ENCODE peak calls at places on chromosome 5, in four cellular contexts. X is mesothelial cell of epicardium, D is fibroblast of the aortic adventitia, T is neural crest cell. Y is an unnamed sample.

GRCh38 chr5:66558562-66558961 is 37.6 kb upstream of the MAST4 start:
- DNase-seq in D (no peak), T (no peak), X (no peak), Y (no peak)

GRCh38 chr5:163407034-163407652 is 30.3 kb upstream of the CCNG1 start:
- DNase-seq in T (no peak), D (peak), X (no peak), Y (peak)

GRCh38 chr5:83022334-83022733 is 54.9 kb downstream of the TMEM167A start:
- DNase-seq in X (no peak), D (no peak), T (no peak), Y (no peak)

GRCh38 chr5:10567181-10567591 is 3.3 kb downstream of the ANKRD33B start:
- DNase-seq in X (no peak), T (no peak), D (no peak), Y (no peak)

GRCh38 chr5:74892921-74893320 is 26.7 kb upstream of the FAM169A start:
- DNase-seq in D (no peak), T (no peak), X (no peak), Y (no peak)

GRCh38 chr5:1429066-1429465 is 16.2 kb downstream of the SLC6A3 start:
- DNase-seq in D (no peak), X (no peak), T (no peak), Y (no peak)

GRCh38 chr5:123209163-123210013 is 120.3 kb downstream of the PRDM6 start:
- DNase-seq in T (no peak), X (no peak), D (peak), Y (peak)

GRCh38 chr5:83374547-83374946 is 97.0 kb upstream of the VCAN start:
- DNase-seq in T (no peak), X (no peak), D (peak), Y (peak)

GRCh38 chr5:125310749-125311148 is 564.3 kb upstream of the ZNF608 start:
- DNase-seq in X (no peak), D (peak), T (no peak), Y (no peak)

GRCh38 chr5:1886634-1887399 is 4.1 kb upstream of the IRX4 start:
- DNase-seq in D (no peak), T (no peak), X (no peak), Y (no peak)

GRCh38 chr5:33734541-33734940 is 157.2 kb downstream of the ADAMTS12 start:
- DNase-seq in X (no peak), T (no peak), D (peak), Y (peak)

GRCh38 chr5:174401793-174402192 is 322.6 kb upstream of the MSX2 start:
- DNase-seq in T (no peak), D (no peak), X (no peak), Y (no peak)
- TF ChIP-seq CTCF in T (no peak), D (no peak), X (no peak), Y (no peak)

GRCh38 chr5:127875235-127876021 is 172.2 kb downstream of the CCDC192 start:
- DNase-seq in T (peak), X (no peak), D (peak), Y (peak)
- TF ChIP-seq CTCF in T (peak), X (no peak), D (peak), Y (peak)

GRCh38 chr5:115452791-115453190 is 91.8 kb downstream of the FEM1C start:
- DNase-seq in T (no peak), X (no peak), D (peak), Y (peak)

GRCh38 chr5:115455241-115455640 is 89.3 kb downstream of the FEM1C start:
- DNase-seq in D (peak), X (no peak), T (no peak), Y (peak)

GRCh38 chr5:115453391-115454095 is 91.0 kb downstream of the FEM1C start:
- DNase-seq in X (no peak), D (no peak), T (no peak), Y (no peak)

GRCh38 chr5:115452083-115452482 is 92.5 kb downstream of the FEM1C start:
- DNase-seq in X (no peak), T (no peak), D (no peak), Y (no peak)

GRCh38 chr5:115450741-115451140 is 93.8 kb downstream of the FEM1C start:
- DNase-seq in X (no peak), D (peak), T (no peak), Y (peak)
- TF ChIP-seq CTCF in X (no peak), D (no peak), T (no peak), Y (no peak)

DNA sequence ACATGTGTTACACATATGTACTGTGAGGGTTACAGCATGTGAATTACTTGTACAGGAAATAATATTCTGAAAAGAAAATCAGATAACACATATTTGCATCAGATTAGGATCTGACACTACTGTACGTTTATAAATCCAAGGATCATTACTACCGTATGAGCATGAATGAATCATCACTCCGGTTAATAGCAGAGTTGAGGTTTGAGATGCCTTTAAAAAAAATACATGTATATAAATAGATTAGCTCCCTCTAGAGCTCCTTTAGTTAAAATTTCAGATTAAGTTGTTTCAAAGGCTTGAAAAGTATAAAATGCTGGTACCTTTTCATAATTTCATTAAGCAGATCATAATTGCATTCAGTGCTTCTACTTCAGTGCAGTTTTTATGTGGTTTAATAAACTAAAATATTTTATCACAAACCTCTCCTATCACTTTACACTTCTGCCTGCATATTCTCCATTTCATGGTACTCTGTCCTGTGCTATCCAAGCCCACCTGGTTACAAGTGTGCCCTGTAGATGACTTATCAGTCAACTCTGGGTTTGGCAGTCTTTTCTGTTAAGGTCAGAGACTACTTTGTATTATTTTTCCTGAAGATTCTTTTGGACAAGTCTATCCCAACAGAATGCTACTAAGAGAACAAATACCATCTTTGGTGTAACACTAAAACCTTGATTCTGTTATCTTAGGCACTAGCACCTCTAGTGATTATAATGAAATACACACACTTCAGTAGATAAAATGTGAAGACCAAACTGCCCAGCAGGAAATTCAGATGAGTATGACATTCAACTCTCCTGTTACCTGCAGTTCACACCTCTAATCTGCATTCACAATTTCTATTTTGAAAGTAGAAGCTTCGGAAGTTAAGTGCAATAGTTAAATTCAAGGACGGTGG is 48.0 kb upstream of the POU5F2 start:
- DNase-seq in X (no peak), D (peak), T (no peak), Y (peak)
- TF ChIP-seq CTCF in X (no peak), D (no peak), T (no peak), Y (peak)

GRCh38 chr5:50854082-50854481 is 187.6 kb downstream of the PARP8 start:
- DNase-seq in D (no peak), T (no peak), X (no peak), Y (no peak)
- TF ChIP-seq CTCF in D (no peak), T (no peak), X (no peak), Y (no peak)

GRCh38 chr5:160188151-160188967 is 40.9 kb upstream of the FABP6 start:
- DNase-seq in D (peak), T (no peak), X (peak), Y (peak)
- TF ChIP-seq CTCF in D (peak), T (no peak), X (no peak), Y (no peak)

GRCh38 chr5:177555665-177556064 is 1.3 kb upstream of the FAM193B start:
- DNase-seq in T (no peak), X (no peak), D (no peak), Y (no peak)

GRCh38 chr5:177555228-177555627 is 865 bp upstream of the FAM193B start:
- DNase-seq in D (no peak), X (no peak), T (no peak), Y (no peak)

GRCh38 chr5:177553671-177554429 is 513 bp downstream of the FAM193B start:
- DNase-seq in X (peak), D (no peak), T (peak), Y (no peak)

GRCh38 chr5:177552839-177553455 is 1.4 kb downstream of the FAM193B start:
- DNase-seq in T (peak), D (no peak), X (no peak), Y (peak)

DNA sequence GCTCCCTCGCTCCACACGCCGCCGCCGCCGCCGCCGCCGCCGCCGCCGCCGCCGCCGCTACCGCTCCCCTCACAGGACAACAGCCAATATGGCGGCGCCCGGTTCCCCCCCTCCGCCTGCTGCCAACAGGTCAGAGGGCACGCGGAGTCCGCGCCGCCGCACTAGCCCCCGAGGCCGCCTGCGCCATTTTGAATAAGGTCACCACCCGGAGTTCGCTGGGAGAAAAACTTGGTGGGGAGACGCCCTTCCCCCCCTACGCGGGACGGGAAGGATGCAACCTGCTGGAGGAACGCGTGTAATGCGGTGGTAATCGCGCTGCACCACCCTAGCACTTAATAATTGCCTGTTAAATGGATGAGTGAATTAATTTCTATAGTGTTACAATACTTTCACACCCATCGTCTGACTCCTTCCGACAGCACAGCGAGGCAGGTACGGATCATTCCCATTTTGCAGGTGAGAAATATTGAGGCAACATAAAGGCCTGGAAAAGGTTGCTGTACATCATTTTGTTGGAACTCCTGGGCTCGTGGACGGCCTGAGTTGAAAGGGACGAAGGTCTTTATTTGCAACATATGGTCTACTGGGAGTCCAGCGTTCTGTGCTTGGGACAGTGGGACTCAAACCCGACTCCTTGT is at the start of gene FAM193B:
- DNase-seq in T (peak), X (peak), D (peak), Y (peak)
- TF ChIP-seq CTCF in T (peak), X (no peak), D (peak), Y (peak)